ENCODE peak calls at places on chromosomes 3 and 15, in nine cellular contexts. F is adrenal gland; A is stimulated activated CD8-positive, alpha-beta memory T cell treated with anti-CD3 and anti-CD28 coated beads, Interleukin-15, amount 100 ng/mL, for 1 hour; W is activated naive CD4-positive, alpha-beta T cell; V is kidney glomerular epithelial cell; U is fibroblast of the conjunctiva; L is GM13976; S is GM20000; E is activated CD4-positive, alpha-beta memory T cell treated with anti-CD3 and anti-CD28 coated beads, Interleukin-2, amount 10 ng/mL, durations not matched to agents 7 days and 5 days. H is an unnamed sample.

GRCh38 chr3:39276746-39277145 is 3.1 kb downstream of the CX3CR1 start:
- DNase-seq in S (no peak), L (no peak), F (no peak), E (no peak), A (no peak), U (no peak), W (no peak), V (no peak), H (no peak)

GRCh38 chr15:89307791-89308190 is 26.8 kb downstream of the POLG start:
- DNase-seq in W (no peak), U (no peak), E (no peak), L (no peak), S (no peak), F (no peak), V (peak; percentile 30), A (no peak), H (no peak)

GRCh38 chr3:108882762-108883161 is 60.2 kb downstream of the TRAT1 start:
- DNase-seq in W (no peak), U (no peak), F (no peak), A (no peak), V (no peak), S (no peak), E (no peak), L (no peak), H (no peak)

GRCh38 chr3:152328841-152329240 is 60.1 kb downstream of the MBNL1 start:
- DNase-seq in S (no peak), U (peak; percentile 79), E (no peak), V (peak; percentile 66), F (no peak), W (no peak), L (no peak), A (no peak), H (no peak)

GRCh38 chr15:99438222-99438592 is 127.6 kb upstream of the MEF2A start:
- DNase-seq in F (no peak), U (no peak), A (no peak), S (no peak), L (no peak), V (no peak), E (peak; percentile 15), W (no peak), H (no peak)

GRCh38 chr3:167783781-167784180 is 48.3 kb downstream of the SERPINI1 start:
- DNase-seq in V (no peak), S (no peak), L (no peak), E (no peak), W (no peak), A (no peak), U (no peak), F (no peak), H (peak; percentile 19)

GRCh38 chr3:87413821-87414220 is 137.4 kb upstream of the POU1F1 start:
- DNase-seq in L (no peak), V (no peak), A (no peak), F (no peak), U (no peak), W (no peak), E (no peak), S (no peak), H (no peak)

GRCh38 chr15:98872777-98873176 is 134.8 kb downstream of the PGPEP1L start:
- DNase-seq in W (no peak), A (no peak), L (no peak), V (no peak), U (no peak), E (no peak), S (no peak), F (no peak), H (no peak)

GRCh38 chr3:15055019-15055557 is 10.0 kb downstream of the MRPS25 start:
- DNase-seq in F (no peak), E (peak; percentile 78), W (no peak), A (peak; percentile 14), V (peak; percentile 6), U (no peak), S (peak; percentile 68), L (peak; percentile 67), H (no peak)